ENCODE peak calls at places on chromosomes 13 and 19, in six cellular contexts. Y, F, V, Q, L and D are unnamed samples.
A peak's percentile ranks its signal among the peaks of the same experiment; 100 is the strongest.

GRCh38 chr19:1406496-1406817 is 929 bp upstream of the DAZAP1 start:
- ATAC-seq in Y (no peak), F (no peak), V (no peak), Q (no peak), L (no peak), D (no peak)

GRCh38 chr13:73065665-73066350 is 7.0 kb downstream of the KLF5 start:
- ATAC-seq in Y (peak; percentile 8), F (no peak), V (no peak), Q (no peak), L (no peak), D (no peak)

GRCh38 chr19:12295191-12295590 is 508 bp upstream of the ZNF44 start:
- ATAC-seq in Y (no peak), F (no peak), V (no peak), Q (peak; percentile 7), L (no peak), D (peak; percentile 6)

GRCh38 chr13:106507560-106508274 is 27.7 kb downstream of the EFNB2 start:
- ATAC-seq in Y (peak; percentile 33), F (peak; percentile 46), V (no peak), Q (peak; percentile 45), L (peak; percentile 66), D (no peak)

GRCh38 chr19:56153507-56153906 is 12.4 kb downstream of the ZNF444 start:
- ATAC-seq in Y (no peak), F (no peak), V (no peak), Q (no peak), L (no peak), D (no peak)

GRCh38 chr19:10100163-10100785 is 2.2 kb downstream of the ANGPTL6 start:
- ATAC-seq in Y (no peak), F (no peak), V (no peak), Q (no peak), L (no peak), D (no peak)

GRCh38 chr13:46885018-46885417 is 11.8 kb downstream of the HTR2A start:
- ATAC-seq in Y (peak; percentile 20), F (no peak), V (no peak), Q (no peak), L (no peak), D (no peak)

GRCh38 chr19:11446652-11447301 is 11.3 kb downstream of the PRKCSH start:
- ATAC-seq in Y (peak; percentile 80), F (no peak), V (no peak), Q (peak; percentile 74), L (peak; percentile 75), D (peak; percentile 71)

GRCh38 chr13:98157609-98158008 is 14.7 kb downstream of the FARP1 start:
- ATAC-seq in Y (no peak), F (no peak), V (no peak), Q (no peak), L (no peak), D (no peak)

GRCh38 chr13:106100261-106100919 is 435.1 kb downstream of the EFNB2 start:
- ATAC-seq in Y (peak; percentile 34), F (peak; percentile 43), V (no peak), Q (peak; percentile 58), L (peak; percentile 98), D (no peak)

GRCh38 chr19:3024870-3025515 is 4.1 kb downstream of the TLE2 start:
- ATAC-seq in Y (no peak), F (peak; percentile 24), V (peak; percentile 54), Q (peak; percentile 50), L (peak; percentile 20), D (peak; percentile 31)